ENCODE peak calls at places on chromosomes 7 and 10, in six cellular contexts. O, W, P, G, E and D are unnamed samples.

GRCh38 chr7:112395893-112396292 is 54.4 kb upstream of the IFRD1 start:
- DNase-seq in O (no peak), W (no peak), P (no peak), G (no peak), E (no peak), D (no peak)

GRCh38 chr10:86003201-86003621 is 363.4 kb downstream of the GRID1 start:
- DNase-seq in O (no peak), W (no peak), P (no peak), G (no peak), E (no peak), D (no peak)

GRCh38 chr10:124318811-124319210 is 99.9 kb downstream of the OAT start:
- DNase-seq in O (no peak), W (no peak), P (no peak), G (no peak), E (no peak), D (no peak)

GRCh38 chr10:44745920-44746319 is 165.2 kb upstream of the TMEM72 start:
- DNase-seq in O (no peak), W (no peak), P (no peak), G (no peak), E (no peak), D (no peak)

GRCh38 chr7:127713758-127714157 is 61.8 kb downstream of the SND1 start:
- DNase-seq in O (no peak), W (no peak), P (no peak), G (no peak), E (no peak), D (no peak)

GRCh38 chr10:49651917-49652316 is 27.5 kb upstream of the C10orf53 start:
- DNase-seq in O (no peak), W (no peak), P (no peak), G (no peak), E (no peak), D (no peak)

GRCh38 chr7:149872419-149873073 is 1.2 kb upstream of the ATP6V0E2 start:
- DNase-seq in O (no peak), W (no peak), P (no peak), G (peak), E (no peak), D (peak)

GRCh38 chr7:47578581-47579270 is 3.2 kb downstream of the TNS3 start:
- DNase-seq in O (no peak), W (no peak), P (no peak), G (no peak), E (no peak), D (no peak)